ENCODE peak calls at places on chromosome 11, in four cellular contexts. A, C, L and I are unnamed samples.

GRCh38 chr11:17921620-17922473 is 91.0 kb downstream of the SERGEF start:
- DNase-seq in A (no peak), L (no peak), C (no peak), I (no peak)

GRCh38 chr11:985435-985834 is 51.1 kb downstream of the MUC6 start:
- DNase-seq in A (no peak), L (no peak), C (no peak), I (no peak)

GRCh38 chr11:134139873-134140331 is 71.0 kb downstream of the JAM3 start:
- DNase-seq in L (peak), C (peak), A (peak), I (peak)

GRCh38 chr11:86518211-86518610 is 143.5 kb downstream of the CCDC81 start:
- DNase-seq in C (no peak), L (no peak), A (no peak), I (no peak)

GRCh38 chr11:9089636-9090035 is 1.8 kb downstream of the SCUBE2 start:
- DNase-seq in A (no peak), L (no peak), C (no peak), I (no peak)

GRCh38 chr11:79060534-79060933 is 380.3 kb downstream of the TENM4 start:
- DNase-seq in C (no peak), A (no peak), L (no peak), I (no peak)

GRCh38 chr11:71339178-71339881 is 87.0 kb upstream of the SHANK2 start:
- DNase-seq in A (no peak), L (no peak), C (no peak), I (no peak)

GRCh38 chr11:73478737-73479347 is 102.6 kb downstream of the RELT start:
- DNase-seq in C (no peak), L (no peak), A (peak), I (no peak)

GRCh38 chr11:74004694-74005615 is 3.9 kb downstream of the UCP3 start:
- DNase-seq in L (no peak), A (no peak), C (no peak), I (peak)

GRCh38 chr11:16086229-16086628 is 270.1 kb downstream of the SOX6 start:
- DNase-seq in L (no peak), A (no peak), C (no peak), I (no peak)

GRCh38 chr11:31414338-31414737 is 44.7 kb downstream of the DNAJC24 start:
- DNase-seq in L (no peak), A (no peak), C (peak), I (no peak)

GRCh38 chr11:75603791-75604736 is 42.0 kb downstream of the SERPINH1 start:
- DNase-seq in C (no peak), L (no peak), A (no peak), I (no peak)

GRCh38 chr11:539971-540481 is 2.7 kb downstream of the LRRC56 start:
- DNase-seq in L (no peak), C (no peak), A (no peak), I (no peak)

GRCh38 chr11:104254347-104254746 is 90.4 kb upstream of the PDGFD start:
- DNase-seq in A (no peak), L (no peak), C (peak), I (no peak)

GRCh38 chr11:70200212-70200844 is 2.8 kb upstream of the FADD start:
- DNase-seq in C (no peak), L (no peak), A (no peak), I (no peak)

GRCh38 chr11:105168457-105168856 is 28.9 kb upstream of the CARD18 start:
- DNase-seq in L (no peak), A (no peak), C (no peak), I (no peak)

GRCh38 chr11:46308632-46309419 is 31.4 kb downstream of the CREB3L1 start:
- DNase-seq in A (peak), L (peak), C (peak), I (peak)

GRCh38 chr11:79007811-79008294 is 433.0 kb downstream of the TENM4 start:
- DNase-seq in L (no peak), A (no peak), C (no peak), I (no peak)

GRCh38 chr11:34448223-34448994 is 9.7 kb downstream of the CAT start:
- DNase-seq in A (no peak), L (no peak), C (no peak), I (no peak)

GRCh38 chr11:122202951-122203456 is 87.0 kb upstream of the BLID start:
- DNase-seq in C (no peak), L (peak), A (no peak), I (peak)

GRCh38 chr11:102390667-102391449 is 43.8 kb downstream of the BIRC2 start:
- DNase-seq in C (peak), A (peak), L (peak), I (peak)

GRCh38 chr11:64204464-64204989 is 2.0 kb upstream of the FERMT3 start:
- DNase-seq in L (peak), A (peak), C (peak), I (peak)

GRCh38 chr11:116837231-116838091 is at the start of gene APOA1:
- DNase-seq in A (no peak), L (no peak), C (no peak), I (peak)

GRCh38 chr11:58770627-58771457 is 39.1 kb upstream of the GLYAT start:
- DNase-seq in C (no peak), L (no peak), A (no peak), I (no peak)

GRCh38 chr11:67272327-67273259 is 6.3 kb downstream of the GRK2 start:
- DNase-seq in C (no peak), L (no peak), A (no peak), I (peak)

GRCh38 chr11:61477734-61478148 is 30.8 kb upstream of the LRRC10B start:
- DNase-seq in L (peak), A (peak), C (peak), I (peak)

GRCh38 chr11:18731949-18732821 is 6.2 kb upstream of the IGSF22 start:
- DNase-seq in A (peak), C (peak), L (peak), I (no peak)

GRCh38 chr11:10777806-10778205 is 26.8 kb downstream of the CTR9 start:
- DNase-seq in C (no peak), L (no peak), A (no peak), I (no peak)

GRCh38 chr11:119148855-119149370 is at the start of gene ABCG4:
- DNase-seq in C (peak), A (no peak), L (no peak), I (no peak)